ENCODE peak calls at places on chromosomes 16 and 17, in ten cellular contexts. F is CD8-positive, alpha-beta memory T cell; B is CD8-positive, alpha-beta T cell; M is A673; Y is GM23248; Z is ovary; I is Peyer's patch; G is SK-N-SH; L is PC-3; A is heart left ventricle. Q is an unnamed sample. For H3K36me3, the result is how much of the 10 kb centered on the place peaks cover.

GRCh38 chr16:46649571-46649970 is 28.4 kb upstream of the SHCBP1 start:
- DNase-seq in F (no peak), B (no peak), M (no peak), Y (no peak), Z (no peak), I (no peak), G (no peak), L (no peak), A (peak), Q (no peak)

GRCh38 chr16:50301626-50302471 is 35.5 kb downstream of the ADCY7 start:
- DNase-seq in F (no peak), B (no peak), M (no peak), Y (peak), Z (no peak), I (peak), G (peak), L (no peak), A (no peak), Q (peak)

GRCh38 chr17:1053661-1054360 is 56.9 kb downstream of the TIMM22 start:
- DNase-seq in F (no peak), B (no peak), M (no peak), Y (no peak), Z (no peak), I (no peak), G (no peak), L (no peak), A (peak), Q (no peak)

GRCh38 chr17:7043544-7044268 is at the start of gene SLC16A11:
- DNase-seq in F (no peak), B (peak), M (peak), Y (peak), Z (peak), I (peak), G (peak), L (no peak), A (peak), Q (no peak)

GRCh38 chr17:1484586-1485310 is 7.7 kb downstream of the MYO1C start:
- DNase-seq in F (peak), B (peak), M (peak), Y (peak), Z (peak), I (peak), G (peak), L (peak), A (peak), Q (peak)

GRCh38 chr16:53132406-53132805 is 77.6 kb downstream of the CHD9 start:
- DNase-seq in F (no peak), B (no peak), M (no peak), Y (peak), Z (no peak), I (no peak), G (no peak), L (no peak), A (no peak), Q (no peak)

GRCh38 chr16:19008245-19008644 is 24.5 kb downstream of the TMC7 start:
- DNase-seq in F (no peak), B (no peak), M (no peak), Y (peak), Z (no peak), I (no peak), G (peak), L (peak), A (no peak), Q (peak)

GRCh38 chr16:77433146-77433545 is 1.7 kb downstream of the ADAMTS18 start:
- DNase-seq in F (no peak), B (no peak), M (no peak), Y (no peak), Z (no peak), I (no peak), G (no peak), L (no peak), A (no peak), Q (no peak)

GRCh38 chr17:43645765-43646481 is 15.8 kb downstream of the MEOX1 start:
- DNase-seq in F (no peak), B (peak), M (no peak), Y (peak), Z (peak), I (peak), G (peak), L (peak), A (peak), Q (no peak)

GRCh38 chr16:50802000-50802399 is 60.1 kb downstream of the CYLD start:
- DNase-seq in F (no peak), B (no peak), M (no peak), Y (peak), Z (no peak), I (no peak), G (no peak), L (no peak), A (no peak), Q (no peak)

GRCh38 chr16:89921699-89922476 is 1.3 kb upstream of the TUBB3 start:
- DNase-seq in F (no peak), B (no peak), M (peak), Y (peak), Z (peak), I (peak), G (peak), L (peak), A (peak), Q (peak)

GRCh38 chr17:67902531-67903231 is 77.4 kb downstream of the BPTF start:
- DNase-seq in F (no peak), B (no peak), M (no peak), Y (no peak), Z (no peak), I (no peak), G (no peak), L (no peak), A (no peak), Q (no peak)

GRCh38 chr17:56823848-56824247 is 9.9 kb downstream of the C17orf67 start:
- DNase-seq in F (no peak), B (no peak), M (no peak), Y (no peak), Z (no peak), I (no peak), G (no peak), L (no peak), A (no peak), Q (no peak)

GRCh38 chr16:89549007-89549700 is 11.3 kb upstream of the RPL13 start:
- DNase-seq in F (no peak), B (peak), M (no peak), Y (no peak), Z (no peak), I (no peak), G (no peak), L (no peak), A (no peak), Q (no peak)

GRCh38 chr17:65515959-65516948 is 45.2 kb downstream of the AXIN2 start:
- DNase-seq in F (no peak), B (no peak), M (no peak), Y (peak), Z (peak), I (no peak), G (no peak), L (no peak), A (no peak), Q (no peak)

GRCh38 chr17:19260958-19261357 is 23.8 kb downstream of the EPN2 start:
- DNase-seq in F (no peak), B (no peak), M (peak), Y (peak), Z (no peak), I (no peak), G (no peak), L (peak), A (peak), Q (peak)

DNA sequence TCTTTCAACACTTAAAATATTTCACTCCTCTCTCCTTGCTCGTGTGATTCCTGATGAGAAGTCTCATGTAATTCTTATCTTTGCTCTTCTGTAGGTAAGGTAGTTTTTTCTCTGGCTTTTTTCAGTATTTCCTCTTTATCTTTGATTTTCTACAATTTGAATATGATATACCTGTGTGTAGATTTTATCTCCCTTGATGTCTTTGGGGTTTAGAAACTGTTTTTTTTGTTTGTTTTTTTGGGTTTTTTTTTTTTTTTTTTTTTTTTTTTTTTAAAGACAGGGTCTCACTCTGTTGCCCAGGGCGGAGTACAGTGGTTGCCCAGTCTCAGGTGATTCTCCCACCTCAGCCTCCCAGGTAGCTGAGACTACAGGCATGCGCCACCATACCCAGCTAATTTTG is 26.6 kb downstream of the MOSMO start:
- DNase-seq in F (no peak), B (no peak), M (no peak), Y (no peak), Z (no peak), I (no peak), G (no peak), L (no peak), A (no peak), Q (no peak)
- H3K36me3 ChIP-seq in F (under half), B (under half), M (under half), Y (under half), Z (under half), I (under half), G (under half), L (under half), A (under half), Q (under half)

GRCh38 chr16:8735574-8735973 is 61.2 kb downstream of the ABAT start:
- DNase-seq in F (no peak), B (no peak), M (no peak), Y (no peak), Z (no peak), I (no peak), G (peak), L (no peak), A (no peak), Q (no peak)

GRCh38 chr16:8739989-8740704 is 57.3 kb downstream of the TMEM186 start:
- DNase-seq in F (no peak), B (no peak), M (no peak), Y (no peak), Z (no peak), I (no peak), G (no peak), L (no peak), A (no peak), Q (no peak)

GRCh38 chr16:8739151-8739550 is 58.3 kb downstream of the TMEM186 start:
- DNase-seq in F (no peak), B (no peak), M (no peak), Y (no peak), Z (no peak), I (no peak), G (no peak), L (no peak), A (no peak), Q (no peak)

GRCh38 chr16:8733849-8734540 is 59.6 kb downstream of the ABAT start:
- DNase-seq in F (no peak), B (no peak), M (no peak), Y (no peak), Z (no peak), I (no peak), G (no peak), L (no peak), A (no peak), Q (peak)

GRCh38 chr16:8736123-8736680 is 61.2 kb downstream of the TMEM186 start:
- DNase-seq in F (no peak), B (no peak), M (no peak), Y (no peak), Z (no peak), I (no peak), G (no peak), L (no peak), A (no peak), Q (no peak)
- H3K36me3 ChIP-seq in F (under half), B (under half), M (under half), Y (under half), Z (under half), I (under half), G (under half), L (under half), A (under half), Q (under half)

GRCh38 chr16:3388325-3388724 is 12.5 kb downstream of the ZSCAN32 start:
- DNase-seq in F (no peak), B (no peak), M (no peak), Y (no peak), Z (no peak), I (no peak), G (no peak), L (no peak), A (no peak), Q (no peak)

GRCh38 chr16:3377917-3378316 is 22.2 kb downstream of the OR2C1 start:
- DNase-seq in F (no peak), B (no peak), M (no peak), Y (no peak), Z (no peak), I (no peak), G (no peak), L (no peak), A (no peak), Q (no peak)

GRCh38 chr16:3383045-3383448 is 17.8 kb downstream of the ZSCAN32 start:
- DNase-seq in F (no peak), B (no peak), M (no peak), Y (peak), Z (no peak), I (no peak), G (no peak), L (no peak), A (no peak), Q (no peak)
- H3K36me3 ChIP-seq in F (under half), B (under half), M (under half), Y (half or more), Z (under half), I (under half), G (under half), L (half or more), A (under half), Q (under half)

GRCh38 chr17:17886747-17887146 is 50.0 kb upstream of the SREBF1 start:
- DNase-seq in F (no peak), B (no peak), M (no peak), Y (no peak), Z (no peak), I (no peak), G (no peak), L (no peak), A (no peak), Q (no peak)
- H3K36me3 ChIP-seq in F (under half), B (under half), M (under half), Y (under half), Z (under half), I (under half), G (half or more), L (under half), A (half or more), Q (under half)

GRCh38 chr17:12958786-12959185 is 59.0 kb downstream of the ELAC2 start:
- DNase-seq in F (no peak), B (no peak), M (no peak), Y (peak), Z (no peak), I (no peak), G (no peak), L (peak), A (no peak), Q (no peak)
- H3K36me3 ChIP-seq in F (under half), B (under half), M (under half), Y (under half), Z (under half), I (under half), G (under half), L (under half), A (under half), Q (under half)

GRCh38 chr17:82271401-82271800 is 2.1 kb downstream of the CSNK1D start:
- DNase-seq in F (no peak), B (no peak), M (no peak), Y (no peak), Z (no peak), I (no peak), G (no peak), L (no peak), A (no peak), Q (no peak)
- H3K36me3 ChIP-seq in F (under half), B (under half), M (under half), Y (under half), Z (under half), I (under half), G (under half), L (under half), A (under half), Q (under half)